ENCODE peak calls at places on chromosomes 4 and X, in seven cellular contexts. D is ovary, A is IMR-90, H is uterus, O is esophagus squamous epithelium, G is Peyer's patch, T is heart left ventricle. N is an unnamed sample.
A peak's percentile ranks its signal among the peaks of the same experiment; 100 is the strongest.

GRCh38 chr4:47686294-47686872 is 151.5 kb downstream of the CORIN start:
- DNase-seq in G (peak; percentile 22), A (peak; percentile 38), D (no peak), T (peak; percentile 43), H (peak; percentile 24), O (no peak), N (peak; percentile 45)

GRCh38 chr4:7705062-7705461 is 234.6 kb downstream of the AFAP1 start:
- DNase-seq in G (no peak), D (no peak), A (no peak), T (peak; percentile 65), O (no peak), H (no peak), N (no peak)

GRCh38 chr4:156686120-156686519 is 285.5 kb downstream of the PDGFC start:
- DNase-seq in D (no peak), T (no peak), A (peak; percentile 93), G (no peak), O (no peak), H (no peak), N (no peak)

GRCh38 chr4:88429401-88429800 is 27.5 kb upstream of the HERC5 start:
- DNase-seq in A (no peak), D (no peak), H (no peak), G (no peak), T (no peak), O (no peak), N (no peak)

GRCh38 chr4:20844311-20844710 is 144.1 kb downstream of the PACRGL start:
- DNase-seq in A (no peak), G (no peak), T (no peak), O (no peak), D (no peak), H (no peak), N (no peak)

GRCh38 chr4:159444668-159445067 is 341.8 kb downstream of the RAPGEF2 start:
- DNase-seq in H (no peak), G (no peak), D (no peak), O (no peak), T (no peak), A (peak; percentile 30), N (no peak)

GRCh38 chr4:75126058-75126457 is 193.1 kb downstream of the PARM1 start:
- DNase-seq in H (no peak), D (no peak), G (no peak), T (no peak), A (no peak), O (no peak), N (no peak)

GRCh38 chr4:48337726-48338125 is 3.6 kb upstream of the SLAIN2 start:
- DNase-seq in D (no peak), H (no peak), G (no peak), O (no peak), A (no peak), T (no peak), N (no peak)

GRCh38 chr4:174314770-174315169 is 31.1 kb downstream of the CEP44 start:
- DNase-seq in O (no peak), A (peak; percentile 65), H (no peak), T (no peak), D (no peak), G (no peak), N (no peak)

GRCh38 chr4:2341911-2342652 is 76.4 kb downstream of the ZFYVE28 start:
- DNase-seq in T (no peak), H (no peak), G (peak; percentile 6), O (no peak), D (no peak), A (no peak), N (peak; percentile 54)

GRCh38 chr4:4831266-4831665 is 28.2 kb upstream of the MSX1 start:
- DNase-seq in D (no peak), T (no peak), H (no peak), G (no peak), A (no peak), O (no peak), N (no peak)

GRCh38 chr4:1177274-1178141 is 5.1 kb upstream of the SPON2 start:
- DNase-seq in D (no peak), T (peak; percentile 79), A (no peak), H (no peak), O (no peak), G (no peak), N (no peak)

GRCh38 chr4:129641179-129641578 is 545.2 kb downstream of the C4orf33 start:
- DNase-seq in A (peak; percentile 22), H (peak; percentile 14), O (no peak), T (peak; percentile 51), G (peak; percentile 22), D (no peak), N (no peak)

GRCh38 chr4:43330288-43330687 is 437.8 kb downstream of the GRXCR1 start:
- DNase-seq in T (no peak), A (peak; percentile 75), G (no peak), D (no peak), O (no peak), H (no peak), N (no peak)

GRCh38 chrX:118475903-118476302 is 19.7 kb upstream of the DOCK11 start:
- DNase-seq in D (no peak), H (no peak), G (no peak), A (no peak), O (no peak), T (no peak), N (no peak)

GRCh38 chr4:147597561-147597960 is 19.6 kb upstream of the TMEM184C start:
- DNase-seq in D (no peak), A (no peak), T (no peak), O (no peak), G (no peak), H (no peak), N (no peak)

GRCh38 chr4:186067757-186068385 is 1.1 kb upstream of the TLR3 start:
- DNase-seq in D (peak; percentile 37), O (peak; percentile 2), G (peak; percentile 19), H (peak; percentile 63), T (peak; percentile 55), A (peak; percentile 19), N (peak; percentile 43)

GRCh38 chrX:102599950-102600579 is 750 bp downstream of the ARMCX5 start:
- DNase-seq in H (no peak), O (no peak), A (peak; percentile 42), T (no peak), G (no peak), D (no peak), N (no peak)

GRCh38 chrX:30935985-30936384 is 46.9 kb upstream of the TAB3 start:
- DNase-seq in A (peak; percentile 3), H (no peak), T (no peak), O (no peak), D (no peak), G (no peak), N (no peak)

GRCh38 chrX:118536687-118537461 is 41.3 kb downstream of the DOCK11 start:
- DNase-seq in T (no peak), D (no peak), O (no peak), A (peak; percentile 33), G (peak; percentile 43), H (no peak), N (no peak)

GRCh38 chrX:136954930-136955329 is 74.4 kb upstream of the RBMX start:
- DNase-seq in T (no peak), O (no peak), H (no peak), A (peak; percentile 46), D (no peak), G (no peak), N (no peak)

GRCh38 chr4:184382189-184382846 is 92.0 kb downstream of the IRF2 start:
- DNase-seq in A (no peak), O (no peak), H (no peak), D (no peak), G (no peak), T (no peak), N (no peak)

DNA sequence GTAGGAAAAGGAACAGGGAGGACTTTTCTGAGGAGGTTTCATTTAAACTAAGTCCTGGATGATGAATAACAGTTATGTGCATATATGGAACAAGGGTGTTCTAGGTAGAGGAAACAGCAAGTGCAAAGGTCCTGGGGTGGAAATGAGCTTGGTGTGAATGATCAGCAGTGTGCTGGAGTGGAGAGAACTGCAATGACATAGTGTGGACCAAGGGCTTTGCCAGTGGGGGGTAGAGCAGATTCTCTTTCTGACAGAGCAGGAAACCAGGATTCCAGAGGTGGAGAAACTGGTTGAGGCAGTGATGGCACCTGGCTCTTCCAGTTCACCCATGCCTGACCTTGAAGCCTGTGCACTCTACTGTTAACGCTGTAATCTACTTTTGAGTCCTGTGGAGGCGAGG is 1.7 kb downstream of the PPP1R3F start:
- DNase-seq in T (no peak), D (no peak), A (no peak), G (no peak), O (no peak), H (no peak), N (no peak)
- H3K4me3 ChIP-seq in T (no peak overlapping the region), D (no peak overlapping the region), A (no peak overlapping the region), G (no peak overlapping the region), O (peak overlapping the region; percentile 81), H (no peak overlapping the region), N (no peak overlapping the region)

DNA sequence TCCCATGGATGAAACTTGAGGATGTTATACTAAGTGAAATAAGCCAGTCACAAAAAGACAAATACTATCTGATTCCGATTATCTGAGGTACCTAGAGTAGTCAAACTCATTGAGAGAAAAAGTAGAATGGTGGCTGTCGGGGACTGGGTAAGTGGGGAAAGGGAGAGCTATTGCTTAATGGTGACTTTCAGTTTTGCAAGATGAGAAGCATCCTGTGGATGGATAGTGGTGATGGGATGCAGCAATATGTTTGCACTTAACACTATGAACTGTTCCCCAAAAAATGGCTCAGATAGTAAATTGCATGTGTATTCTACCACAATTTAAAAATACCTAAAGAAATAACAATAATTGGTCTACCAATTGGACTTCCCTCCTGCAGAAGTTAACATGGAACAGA is 181.5 kb downstream of the SHROOM3 start:
- DNase-seq in T (no peak), A (no peak), H (no peak), G (no peak), O (no peak), D (no peak), N (no peak)
- TF ChIP-seq POLR2A in T (no peak), A (no peak), H (no peak), G (no peak), O (no peak), D (no peak), N (no peak)

DNA sequence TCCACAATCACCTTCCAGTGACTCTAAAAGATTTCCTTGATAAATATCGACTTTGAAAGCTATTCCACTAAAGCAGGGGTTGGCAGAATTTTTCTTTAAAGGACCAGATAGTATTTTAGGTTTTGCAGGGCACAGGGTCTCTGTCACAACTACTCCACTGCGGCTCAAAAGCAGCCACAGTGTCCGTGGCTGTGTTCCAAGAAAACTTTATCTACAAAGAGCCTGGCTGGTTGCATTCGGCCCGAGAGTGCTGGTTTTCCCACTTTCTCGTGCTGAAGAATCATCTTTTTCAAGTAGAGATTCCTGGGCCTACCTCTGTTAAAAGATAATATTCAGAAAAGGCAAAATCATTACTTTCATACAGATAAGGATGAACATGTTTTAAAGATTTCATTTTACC is 55.6 kb downstream of the TSPAN7 start:
- DNase-seq in D (no peak), A (no peak), G (no peak), O (no peak), H (no peak), T (no peak), N (no peak)
- H3K4me3 ChIP-seq in D (no peak overlapping the region), A (no peak overlapping the region), G (no peak overlapping the region), O (no peak overlapping the region), H (no peak overlapping the region), T (no peak overlapping the region), N (no peak overlapping the region)

DNA sequence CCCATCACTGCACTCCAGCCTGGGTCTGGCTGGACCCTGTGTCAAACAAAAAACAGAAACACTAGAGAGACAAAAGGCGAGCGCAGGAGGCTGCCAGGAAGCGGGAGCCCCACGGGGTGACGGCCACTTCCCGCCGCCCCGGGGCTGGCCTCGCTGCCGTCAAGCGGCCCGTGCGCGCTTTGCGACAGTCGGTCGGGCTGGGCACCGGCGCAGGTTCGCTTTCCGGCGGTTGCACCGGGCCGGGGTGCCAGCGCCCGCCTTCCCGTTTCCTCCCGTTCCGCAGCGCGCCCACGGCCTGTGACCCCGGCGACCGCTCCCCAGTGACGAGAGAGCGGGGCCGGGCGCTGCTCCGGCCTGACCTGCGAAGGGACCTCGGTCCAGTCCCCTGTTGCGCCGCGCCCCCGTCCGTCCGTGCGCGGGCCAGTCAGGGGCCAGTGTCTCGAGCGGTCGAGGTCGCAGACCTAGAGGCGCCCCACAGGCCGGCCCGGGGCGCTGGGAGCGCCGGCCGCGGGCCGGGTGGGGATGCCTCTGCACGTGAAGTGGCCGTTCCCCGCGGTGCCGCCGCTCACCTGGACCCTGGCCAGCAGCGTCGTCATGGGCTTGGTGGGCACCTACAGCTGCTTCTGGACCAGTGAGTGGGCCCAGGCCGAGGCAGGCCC is at the start of gene TAFAZZIN:
- DNase-seq in O (no peak), T (peak; percentile 86), G (peak; percentile 68), H (peak; percentile 63), A (peak; percentile 52), D (peak; percentile 77), N (peak; percentile 33)
- TF ChIP-seq POLR2A in O (peak; percentile 63), T (peak; percentile 38), G (peak; percentile 60), H (peak; percentile 71), A (no peak), D (peak; percentile 45), N (no peak)

N was measured in lower leg skin.